ENCODE peak calls at places on chromosome 22, in six cellular contexts. A is fibroblast of lung, J is chondrocyte, P is astrocyte of the spinal cord, Y is mammary epithelial cell, D is left lung. W is an unnamed sample.

GRCh38 chr22:35761037-35761436 is 43.4 kb downstream of the APOL5 start:
- DNase-seq in D (no peak), J (no peak), Y (no peak), P (no peak), A (no peak), W (no peak)

GRCh38 chr22:48546653-48547424 is 1280.8 kb downstream of the BRD1 start:
- DNase-seq in Y (no peak), P (no peak), A (no peak), J (no peak), D (peak), W (no peak)

GRCh38 chr22:44385781-44386180 is 73.0 kb upstream of the SHISAL1 start:
- DNase-seq in D (peak), A (no peak), P (no peak), Y (no peak), J (peak), W (peak)

GRCh38 chr22:44520695-44521094 is 22.7 kb upstream of the RTL6 start:
- DNase-seq in P (no peak), Y (no peak), A (peak), J (no peak), D (no peak), W (no peak)

GRCh38 chr22:46070215-46070721 is 80.1 kb upstream of the PPARA start:
- DNase-seq in J (peak), Y (peak), A (no peak), P (no peak), D (peak), W (no peak)

GRCh38 chr22:48494256-48494967 is 1333.3 kb downstream of the BRD1 start:
- DNase-seq in D (peak), P (no peak), A (no peak), J (peak), Y (no peak), W (no peak)

GRCh38 chr22:47194476-47195155 is 432.2 kb downstream of the TBC1D22A start:
- DNase-seq in J (no peak), Y (no peak), A (no peak), D (no peak), P (no peak), W (peak)

GRCh38 chr22:46775364-46775758 is 12.9 kb downstream of the TBC1D22A start:
- DNase-seq in A (no peak), J (no peak), P (no peak), D (no peak), Y (no peak), W (no peak)

GRCh38 chr22:38735465-38736256 is 20.1 kb downstream of the SUN2 start:
- DNase-seq in D (peak), P (no peak), A (no peak), Y (no peak), J (no peak), W (no peak)

GRCh38 chr22:37284807-37285355 is 2.6 kb downstream of the CYTH4 start:
- DNase-seq in P (no peak), Y (no peak), D (peak), A (no peak), J (no peak), W (peak)

GRCh38 chr22:20271114-20271994 is 3.2 kb upstream of the RTN4R start:
- DNase-seq in Y (no peak), D (peak), J (no peak), A (no peak), P (no peak), W (no peak)

GRCh38 chr22:42560781-42561180 is 7.0 kb downstream of the SERHL2 start:
- DNase-seq in J (no peak), P (peak), D (no peak), A (no peak), Y (no peak), W (no peak)

GRCh38 chr22:28442951-28443876 is 236.4 kb downstream of the TTC28 start:
- DNase-seq in J (no peak), Y (peak), A (peak), P (peak), D (peak), W (no peak)

GRCh38 chr22:20532256-20532993 is 25.0 kb downstream of the MED15 start:
- DNase-seq in P (no peak), D (no peak), J (peak), A (no peak), Y (no peak), W (no peak)

GRCh38 chr22:16959345-16959930 is 48.6 kb downstream of the GAB4 start:
- DNase-seq in Y (no peak), J (peak), P (no peak), D (no peak), A (no peak), W (no peak)

GRCh38 chr22:36423461-36424404 is 36.0 kb upstream of the MYH9 start:
- DNase-seq in A (peak), J (no peak), D (no peak), Y (no peak), P (no peak), W (no peak)

GRCh38 chr22:35835998-35836691 is 118.5 kb downstream of the APOL5 start:
- DNase-seq in J (no peak), Y (peak), D (peak), P (peak), A (peak), W (no peak)

DNA sequence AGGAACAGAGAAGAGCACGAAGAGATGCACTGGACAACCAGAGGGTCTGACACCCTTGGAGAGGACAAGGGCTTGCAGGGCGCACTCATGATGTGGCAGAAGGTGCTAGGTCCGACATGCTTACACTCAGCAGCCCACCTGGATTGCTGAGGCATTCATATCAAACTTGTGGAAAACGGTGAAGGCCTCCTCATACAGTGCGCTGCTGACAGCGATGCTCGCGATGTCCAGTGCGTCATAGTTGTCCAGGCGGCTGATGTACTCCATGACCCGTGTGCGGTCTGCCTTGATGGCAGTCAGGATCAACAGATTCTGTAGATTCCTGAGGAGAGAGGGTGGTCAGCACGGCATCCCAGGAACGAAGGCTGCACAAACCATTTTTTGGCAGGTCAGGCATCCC is 31.7 kb upstream of the SLC25A1 start:
- DNase-seq in J (peak), D (no peak), A (no peak), Y (no peak), P (no peak), W (peak)
- TF ChIP-seq CTCF in J (no peak), D (no peak), A (no peak), Y (no peak), P (no peak), W (no peak)

GRCh38 chr22:41021655-41022454 is 70.5 kb upstream of the EP300 start:
- DNase-seq in A (peak), Y (peak), J (no peak), P (peak), D (peak), W (peak)
- TF ChIP-seq CTCF in A (no peak), Y (no peak), J (peak), P (no peak), D (no peak), W (no peak)

GRCh38 chr22:34330432-34330831 is 410.2 kb upstream of the LARGE1 start:
- DNase-seq in Y (no peak), D (no peak), A (no peak), J (no peak), P (no peak), W (no peak)

GRCh38 chr22:34334893-34335292 is 414.6 kb upstream of the LARGE1 start:
- DNase-seq in P (no peak), A (no peak), J (no peak), D (no peak), Y (no peak), W (no peak)

DNA sequence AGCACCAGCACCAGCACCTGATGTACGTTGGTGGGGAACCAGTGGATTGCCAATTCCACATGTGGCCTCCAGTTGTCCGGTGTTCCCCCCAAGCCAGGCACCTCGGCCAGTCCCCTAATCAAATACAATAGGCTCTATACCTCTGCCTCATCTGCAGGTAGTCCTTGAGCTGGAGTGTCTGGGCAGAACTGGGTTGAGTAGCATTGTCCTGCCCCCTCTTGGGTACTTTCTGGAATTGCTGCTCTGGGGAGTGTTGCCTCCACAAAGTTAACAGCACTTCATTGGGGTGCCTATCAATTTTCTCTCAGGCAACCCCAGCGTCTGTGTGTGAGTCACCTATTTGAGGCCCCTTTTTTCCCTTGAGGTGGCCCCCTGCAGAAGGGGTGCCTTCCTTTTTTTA is 413.0 kb upstream of the LARGE1 start:
- DNase-seq in J (no peak), P (no peak), D (no peak), A (no peak), Y (no peak), W (no peak)
- TF ChIP-seq CTCF in J (no peak), P (no peak), D (no peak), A (no peak), Y (no peak), W (no peak)

GRCh38 chr22:25045176-25045575 is 92.7 kb downstream of the KIAA1671 start:
- DNase-seq in J (no peak), P (no peak), A (no peak), D (no peak), Y (no peak), W (no peak)
- TF ChIP-seq CTCF in J (no peak), P (no peak), A (no peak), D (no peak), Y (no peak), W (no peak)

GRCh38 chr22:26786398-26786797 is 129.0 kb downstream of the MIAT start:
- DNase-seq in J (no peak), D (no peak), P (no peak), A (no peak), Y (no peak), W (no peak)
- TF ChIP-seq CTCF in J (no peak), D (no peak), P (no peak), A (no peak), Y (no peak), W (no peak)

DNA sequence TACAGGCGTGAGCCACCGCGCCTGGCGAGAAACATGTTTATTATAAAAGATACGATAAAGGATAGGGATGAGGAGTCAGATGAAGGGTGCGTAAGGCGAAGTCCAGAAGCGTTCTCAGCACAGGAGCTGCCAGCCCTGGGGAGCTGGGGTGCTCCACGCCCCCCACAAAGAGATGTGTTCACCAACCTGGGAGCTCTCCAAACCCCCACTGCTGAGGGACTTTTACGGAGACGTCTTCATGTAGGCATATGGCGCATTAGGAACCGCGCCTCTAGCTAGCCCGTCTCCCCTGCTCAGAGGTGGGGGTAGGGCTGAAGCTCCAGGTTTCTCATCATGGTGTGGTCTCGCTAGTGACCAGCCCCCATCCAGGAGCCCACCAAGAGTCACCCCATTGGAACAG is 8.4 kb upstream of the ZBED4 start:
- DNase-seq in D (peak), Y (no peak), P (no peak), A (no peak), J (no peak), W (no peak)
- TF ChIP-seq CTCF in D (no peak), Y (no peak), P (no peak), A (no peak), J (no peak), W (no peak)

DNA sequence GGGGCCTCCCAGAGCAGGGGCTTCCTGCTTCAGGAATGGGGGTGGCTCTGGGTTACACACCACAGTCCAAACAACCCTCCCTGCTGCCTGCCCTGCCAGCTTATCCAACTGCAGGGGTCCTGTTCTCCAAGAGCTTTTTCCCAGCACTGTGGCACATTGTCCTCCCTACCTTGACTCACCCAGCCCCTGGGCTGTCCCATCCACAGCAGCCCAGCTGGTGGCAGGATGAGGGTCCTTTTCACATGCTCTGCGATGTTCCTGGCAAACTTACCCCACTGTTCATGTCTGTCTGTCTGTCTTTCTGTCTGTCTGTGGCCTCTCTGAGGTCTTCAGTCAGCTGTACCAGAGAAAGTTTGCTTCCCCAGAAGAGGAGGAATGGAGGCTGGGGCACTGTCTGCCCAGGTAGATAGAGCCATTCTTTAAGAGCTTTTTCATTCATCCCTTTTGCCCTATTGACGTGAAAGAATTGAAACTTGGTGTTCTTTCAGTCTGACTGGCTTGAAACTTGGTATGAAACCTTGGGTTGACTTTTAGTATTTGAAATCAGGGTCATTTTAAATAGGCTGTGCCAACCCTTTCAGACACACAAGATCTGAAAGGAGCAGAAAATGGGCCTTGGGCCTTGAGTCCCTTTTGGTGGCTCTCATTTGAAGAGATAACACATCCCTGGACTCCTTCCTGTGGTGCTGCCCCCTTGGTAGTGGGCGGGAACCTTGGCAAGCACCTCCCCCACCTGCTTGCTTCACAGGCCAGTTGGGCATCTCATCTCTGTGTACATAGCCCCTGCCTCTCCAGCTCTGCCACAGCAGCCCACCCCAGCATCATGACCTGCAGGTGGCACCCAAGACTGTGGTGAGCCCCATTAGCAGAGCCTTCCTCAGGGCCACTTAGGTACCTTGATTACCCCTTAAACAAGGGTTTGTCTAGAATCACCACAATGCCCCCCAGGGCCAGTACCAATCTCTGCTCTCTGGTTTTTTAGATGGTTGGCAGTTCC is 74.6 kb upstream of the SUSD2 start:
- DNase-seq in Y (no peak), J (no peak), A (no peak), P (no peak), D (peak), W (no peak)
- TF ChIP-seq CTCF in Y (no peak), J (peak), A (no peak), P (peak), D (no peak), W (peak)

GRCh38 chr22:41197808-41198585 is 7.1 kb upstream of the L3MBTL2 start:
- DNase-seq in P (no peak), D (peak), A (peak), Y (no peak), J (no peak), W (no peak)

GRCh38 chr22:41201146-41201545 is 4.0 kb upstream of the L3MBTL2 start:
- DNase-seq in D (no peak), Y (no peak), P (no peak), J (no peak), A (no peak), W (no peak)

GRCh38 chr22:41191467-41191866 is 13.6 kb upstream of the L3MBTL2 start:
- DNase-seq in D (no peak), J (peak), P (no peak), Y (no peak), A (no peak), W (no peak)

GRCh38 chr22:41193829-41194228 is 11.3 kb upstream of the L3MBTL2 start:
- DNase-seq in A (no peak), P (no peak), D (no peak), Y (no peak), J (peak), W (no peak)

GRCh38 chr22:41197046-41197807 is 7.9 kb upstream of the L3MBTL2 start:
- DNase-seq in A (peak), P (peak), D (peak), J (peak), Y (peak), W (peak)
- TF ChIP-seq CTCF in A (no peak), P (peak), D (no peak), J (peak), Y (no peak), W (no peak)

GRCh38 chr22:21702700-21703683 is 32.6 kb downstream of the YPEL1 start:
- DNase-seq in P (no peak), A (no peak), J (no peak), D (no peak), Y (no peak), W (no peak)

GRCh38 chr22:21700822-21701221 is 34.8 kb downstream of the YPEL1 start:
- DNase-seq in J (no peak), D (no peak), Y (no peak), P (no peak), A (no peak), W (no peak)

GRCh38 chr22:21702094-21702493 is 33.5 kb downstream of the YPEL1 start:
- DNase-seq in Y (no peak), A (no peak), P (no peak), J (no peak), D (no peak), W (no peak)

GRCh38 chr22:21701384-21701971 is 34.1 kb downstream of the YPEL1 start:
- DNase-seq in D (no peak), Y (no peak), P (no peak), A (no peak), J (no peak), W (no peak)

GRCh38 chr22:21703684-21704316 is 31.8 kb downstream of the YPEL1 start:
- DNase-seq in D (peak), J (no peak), A (no peak), P (no peak), Y (no peak), W (no peak)
- TF ChIP-seq CTCF in D (no peak), J (no peak), A (no peak), P (no peak), Y (no peak), W (no peak)

W was measured in CD14-positive monocyte.